ENCODE peak calls at places on chromosome 9, in ten cellular contexts. F is nephron progenitor cell; V is A172; S is stimulated activated CD4-positive, alpha-beta T cell treated with anti-CD3 and anti-CD28 coated beads, Interleukin-2, amount 100 ng/mL, for 48 hours; R is AG08396; Z is upper lobe of left lung; J is mesendoderm; X is germinal center; Q is upper lobe of right lung; L is OCI-LY7. G is an unnamed sample.

GRCh38 chr9:88932766-88933165 is 58.5 kb upstream of the S1PR3 start:
- DNase-seq in S (no peak), Q (no peak), F (no peak), J (peak), L (no peak), X (no peak), Z (no peak), R (no peak), V (no peak), G (no peak)

GRCh38 chr9:133839822-133840329 is 101.7 kb upstream of the SARDH start:
- DNase-seq in L (no peak), X (no peak), S (no peak), J (peak), R (peak), Q (no peak), Z (no peak), F (no peak), V (no peak), G (peak)

GRCh38 chr9:113468716-113469448 is 5.4 kb downstream of the RGS3 start:
- DNase-seq in F (no peak), V (no peak), J (no peak), R (no peak), Q (no peak), S (no peak), L (no peak), Z (no peak), X (no peak), G (no peak)

GRCh38 chr9:90830977-90831376 is 29.4 kb downstream of the SYK start:
- DNase-seq in X (peak), Q (no peak), L (peak), F (no peak), S (no peak), Z (no peak), J (no peak), R (no peak), V (no peak), G (no peak)

GRCh38 chr9:132537352-132537751 is 45.1 kb upstream of the BARHL1 start:
- DNase-seq in S (no peak), L (no peak), J (no peak), Z (no peak), V (no peak), Q (no peak), X (no peak), R (no peak), F (no peak), G (no peak)

GRCh38 chr9:117927354-117927753 is 223.2 kb downstream of the TLR4 start:
- DNase-seq in X (no peak), S (no peak), Q (no peak), R (no peak), F (no peak), J (peak), L (peak), V (no peak), Z (no peak), G (no peak)

GRCh38 chr9:128385493-128386205 is 14.5 kb downstream of the URM1 start:
- DNase-seq in Q (no peak), S (no peak), X (no peak), F (no peak), Z (no peak), V (no peak), L (no peak), J (no peak), R (no peak), G (no peak)

GRCh38 chr9:68690088-68690487 is 15.0 kb upstream of the PIP5K1B start:
- DNase-seq in V (peak), L (no peak), F (no peak), R (no peak), J (peak), Z (no peak), X (no peak), Q (peak), S (no peak), G (no peak)

GRCh38 chr9:132152231-132152630 is 9.6 kb upstream of the NTNG2 start:
- DNase-seq in R (no peak), F (no peak), J (no peak), X (no peak), L (no peak), S (no peak), Z (peak), V (no peak), Q (no peak), G (no peak)

GRCh38 chr9:136596630-136597031 is 50.8 kb upstream of the NOTCH1 start:
- DNase-seq in S (no peak), Z (peak), J (no peak), F (no peak), L (no peak), V (no peak), R (no peak), Q (no peak), X (no peak), G (no peak)

GRCh38 chr9:99824378-99825157 is 2.9 kb downstream of the NR4A3 start:
- DNase-seq in Q (peak), J (peak), Z (peak), R (peak), F (peak), V (no peak), X (peak), L (peak), S (peak), G (peak)

GRCh38 chr9:78121488-78121887 is 89.9 kb upstream of the GNAQ start:
- DNase-seq in J (peak), Q (peak), Z (no peak), X (no peak), L (peak), V (peak), R (peak), S (peak), F (peak), G (peak)

GRCh38 chr9:19271081-19271480 is 40.6 kb downstream of the DENND4C start:
- DNase-seq in S (no peak), Q (no peak), V (no peak), R (no peak), J (no peak), L (no peak), Z (no peak), F (no peak), X (no peak), G (no peak)

GRCh38 chr9:34380034-34380510 is 3.4 kb upstream of the MYORG start:
- DNase-seq in Q (no peak), X (peak), R (no peak), Z (peak), J (no peak), V (no peak), L (peak), F (peak), S (no peak), G (peak)